ENCODE peak calls at places on chromosome 3, in six cellular contexts. Y, O, A, Q, G and D are unnamed samples.

GRCh38 chr3:129651316-129652202 is 45.1 kb upstream of the PLXND1 start:
- DNase-seq in Y (peak), O (no peak), A (no peak), Q (peak), G (peak), D (peak)

GRCh38 chr3:14143826-14144225 is 19.0 kb downstream of the TMEM43 start:
- DNase-seq in Y (peak), O (no peak), A (no peak), Q (peak), G (peak), D (peak)

GRCh38 chr3:103048371-103048722 is 613.5 kb downstream of the ZPLD1 start:
- DNase-seq in Y (no peak), O (no peak), A (no peak), Q (no peak), G (no peak), D (peak)

GRCh38 chr3:102125197-102125993 is 276.1 kb downstream of the NFKBIZ start:
- DNase-seq in Y (no peak), O (no peak), A (no peak), Q (no peak), G (peak), D (peak)

GRCh38 chr3:43231276-43232000 is 54.9 kb upstream of the SNRK start:
- DNase-seq in Y (no peak), O (no peak), A (no peak), Q (no peak), G (peak), D (peak)

GRCh38 chr3:156395961-156396700 is 158.8 kb downstream of the SSR3 start:
- DNase-seq in Y (peak), O (no peak), A (no peak), Q (no peak), G (no peak), D (no peak)

GRCh38 chr3:115792206-115792955 is 169.1 kb downstream of the GAP43 start:
- DNase-seq in Y (peak), O (no peak), A (no peak), Q (no peak), G (peak), D (peak)

GRCh38 chr3:170867552-170867951 is 2.4 kb downstream of the RPL22L1 start:
- DNase-seq in Y (no peak), O (no peak), A (no peak), Q (no peak), G (no peak), D (no peak)

GRCh38 chr3:194572131-194572789 is 61.0 kb downstream of the TMEM44 start:
- DNase-seq in Y (peak), O (no peak), A (peak), Q (no peak), G (peak), D (peak)

GRCh38 chr3:141996437-141996836 is 120.0 kb downstream of the ATP1B3 start:
- DNase-seq in Y (no peak), O (no peak), A (no peak), Q (no peak), G (no peak), D (no peak)

GRCh38 chr3:142003291-142003690 is 126.8 kb downstream of the ATP1B3 start:
- DNase-seq in Y (no peak), O (no peak), A (no peak), Q (no peak), G (no peak), D (no peak)

GRCh38 chr3:142000341-142000870 is 124.0 kb downstream of the ATP1B3 start:
- DNase-seq in Y (peak), O (no peak), A (no peak), Q (no peak), G (peak), D (peak)

GRCh38 chr3:141994856-141995255 is 118.4 kb downstream of the ATP1B3 start:
- DNase-seq in Y (no peak), O (no peak), A (no peak), Q (no peak), G (no peak), D (no peak)

GRCh38 chr3:141998674-141999290 is 122.3 kb downstream of the ATP1B3 start:
- DNase-seq in Y (peak), O (no peak), A (no peak), Q (no peak), G (peak), D (peak)
- TF ChIP-seq CTCF in Y (peak), O (no peak), A (peak), Q (peak), G (peak), D (peak)

DNA sequence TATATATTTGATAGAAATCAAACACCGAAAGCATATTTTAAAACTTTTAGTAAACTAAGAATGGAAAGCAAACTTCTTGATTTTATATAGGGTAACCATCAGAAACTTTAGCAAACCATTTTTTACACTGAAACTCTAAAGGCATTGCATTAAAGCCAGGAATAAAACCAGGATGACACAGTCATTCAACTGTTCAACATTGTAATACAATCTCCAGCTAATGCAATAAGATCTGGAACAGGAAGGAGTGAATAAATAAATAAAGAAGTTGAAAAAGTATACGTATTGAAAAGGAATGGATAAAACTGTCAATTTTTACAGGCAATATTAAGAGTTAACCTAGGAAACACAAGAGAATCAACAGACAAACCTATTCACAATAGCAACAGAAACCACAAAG is 181.9 kb upstream of the TTC14 start:
- DNase-seq in Y (peak), O (no peak), A (no peak), Q (no peak), G (no peak), D (peak)
- H3K4me3 ChIP-seq in Y (no peak), O (no peak), A (no peak), Q (no peak), G (no peak), D (no peak)

GRCh38 chr3:126472277-126473006 is 3.2 kb downstream of the ZXDC start:
- DNase-seq in Y (peak), O (no peak), A (no peak), Q (no peak), G (peak), D (peak)
- TF ChIP-seq CTCF in Y (peak), O (no peak), A (no peak), Q (no peak), G (peak), D (peak)

GRCh38 chr3:128616516-128617269 is 33.9 kb downstream of the RPN1 start:
- DNase-seq in Y (no peak), O (no peak), A (no peak), Q (peak), G (no peak), D (no peak)
- H3K4me3 ChIP-seq in Y (no peak), O (no peak), A (no peak), Q (no peak), G (peak), D (no peak)

GRCh38 chr3:107643038-107643883 is 120.5 kb downstream of the BBX start:
- DNase-seq in Y (peak), O (no peak), A (no peak), Q (no peak), G (no peak), D (peak)
- TF ChIP-seq CTCF in Y (peak), O (peak), A (peak), Q (no peak), G (peak), D (peak)